ENCODE peak calls at places on chromosomes 5 and 9, in seven cellular contexts. I is CD8-positive, alpha-beta T cell; H is A673; O is mucosa of descending colon; B is fibroblast of villous mesenchyme; C is CD4-positive, CD25-positive, alpha-beta regulatory T cell; P is Karpas-422. D is an unnamed sample.
A peak's percentile ranks its signal among the peaks of the same experiment; 100 is the strongest.

GRCh38 chr5:107799306-107799705 is 128.6 kb upstream of the EFNA5 start:
- DNase-seq in I (no peak), H (no peak), O (no peak), B (no peak), C (no peak), P (no peak), D (no peak)

GRCh38 chr5:141762790-141763368 is 80.8 kb upstream of the ARAP3 start:
- DNase-seq in I (no peak), H (no peak), O (no peak), B (no peak), C (no peak), P (peak; percentile 75), D (no peak)

GRCh38 chr9:127216888-127217217 is 47.7 kb upstream of the GARNL3 start:
- DNase-seq in I (no peak), H (no peak), O (no peak), B (no peak), C (no peak), P (no peak), D (no peak)

GRCh38 chr9:16884952-16885513 is 14.6 kb upstream of the BNC2 start:
- DNase-seq in I (no peak), H (no peak), O (no peak), B (peak; percentile 98), C (no peak), P (no peak), D (peak; percentile 52)

GRCh38 chr9:124259273-124260078 is 1.7 kb downstream of the NEK6 start:
- DNase-seq in I (no peak), H (peak; percentile 81), O (peak; percentile 80), B (peak; percentile 95), C (no peak), P (peak; percentile 78), D (no peak)

GRCh38 chr9:107739601-107740082 is 250.1 kb upstream of the KLF4 start:
- DNase-seq in I (no peak), H (no peak), O (peak; percentile 76), B (peak; percentile 14), C (no peak), P (no peak), D (no peak)

GRCh38 chr5:87195616-87196015 is 72.1 kb upstream of the RASA1 start:
- DNase-seq in I (no peak), H (peak; percentile 30), O (no peak), B (peak; percentile 6), C (no peak), P (no peak), D (no peak)

GRCh38 chr5:62211405-62211804 is 94.6 kb upstream of the KIF2A start:
- DNase-seq in I (no peak), H (no peak), O (no peak), B (no peak), C (no peak), P (no peak), D (no peak)

GRCh38 chr9:86867658-86868313 is 79.5 kb downstream of the GAS1 start:
- DNase-seq in I (no peak), H (peak; percentile 63), O (no peak), B (no peak), C (no peak), P (no peak), D (no peak)

GRCh38 chr9:113987526-113987925 is 90.6 kb downstream of the AMBP start:
- DNase-seq in I (no peak), H (no peak), O (no peak), B (no peak), C (no peak), P (no peak), D (no peak)

GRCh38 chr5:41748631-41749030 is 121.6 kb downstream of the OXCT1 start:
- DNase-seq in I (no peak), H (no peak), O (no peak), B (no peak), C (peak; percentile 34), P (no peak), D (no peak)

GRCh38 chr5:180785794-180786221 is 16.8 kb downstream of the MGAT1 start:
- DNase-seq in I (no peak), H (peak; percentile 7), O (no peak), B (peak; percentile 33), C (no peak), P (no peak), D (no peak)

GRCh38 chr9:125472926-125473701 is 211.5 kb downstream of the GAPVD1 start:
- DNase-seq in I (no peak), H (no peak), O (no peak), B (peak; percentile 93), C (no peak), P (no peak), D (no peak)

GRCh38 chr9:78707481-78707977 is 410.6 kb downstream of the PSAT1 start:
- DNase-seq in I (no peak), H (no peak), O (no peak), B (peak; percentile 17), C (no peak), P (peak; percentile 44), D (no peak)

GRCh38 chr5:35470866-35471265 is 146.8 kb upstream of the SPEF2 start:
- DNase-seq in I (no peak), H (no peak), O (no peak), B (peak; percentile 56), C (no peak), P (no peak), D (no peak)

GRCh38 chr5:72246954-72247442 is 73.0 kb downstream of the MRPS27 start:
- DNase-seq in I (no peak), H (no peak), O (no peak), B (peak; percentile 59), C (no peak), P (no peak), D (no peak)

GRCh38 chr5:1182633-1183423 is 18.6 kb upstream of the SLC6A19 start:
- DNase-seq in I (no peak), H (no peak), O (peak; percentile 71), B (no peak), C (no peak), P (no peak), D (no peak)

GRCh38 chr9:68750179-68750685 is 45.2 kb downstream of the PIP5K1B start:
- DNase-seq in I (no peak), H (no peak), O (no peak), B (no peak), C (no peak), P (no peak), D (no peak)

GRCh38 chr9:120212153-120212852 is 367.7 kb downstream of the CDK5RAP2 start:
- DNase-seq in I (no peak), H (no peak), O (no peak), B (no peak), C (no peak), P (no peak), D (no peak)

GRCh38 chr9:113219186-113219936 is 1.7 kb downstream of the FKBP15 start:
- DNase-seq in I (no peak), H (no peak), O (no peak), B (no peak), C (no peak), P (peak; percentile 77), D (no peak)

GRCh38 chr9:2024888-2025781 is 10.0 kb downstream of the SMARCA2 start:
- DNase-seq in I (no peak), H (no peak), O (no peak), B (peak; percentile 53), C (no peak), P (no peak), D (no peak)

GRCh38 chr9:26462213-26462612 is 430.4 kb downstream of the CAAP1 start:
- DNase-seq in I (no peak), H (peak; percentile 0), O (no peak), B (no peak), C (no peak), P (no peak), D (no peak)

GRCh38 chr9:20529837-20530236 is 92.5 kb downstream of the MLLT3 start:
- DNase-seq in I (no peak), H (no peak), O (no peak), B (no peak), C (peak; percentile 85), P (no peak), D (no peak)

GRCh38 chr9:18490591-18491370 is 16.8 kb downstream of the ADAMTSL1 start:
- DNase-seq in I (no peak), H (no peak), O (no peak), B (peak; percentile 94), C (no peak), P (no peak), D (no peak)
- H3K4me3 ChIP-seq in I (no peak overlapping the region), H (no peak overlapping the region), O (no peak overlapping the region), B (peak overlapping the region; percentile 44), C (no peak overlapping the region), P (no peak overlapping the region), D (no peak overlapping the region)

GRCh38 chr9:89440046-89440445 is 57.9 kb downstream of the SEMA4D start:
- DNase-seq in I (no peak), H (no peak), O (peak; percentile 53), B (no peak), C (no peak), P (no peak), D (no peak)
- H3K4me3 ChIP-seq in I (no peak overlapping the region), H (no peak overlapping the region), O (no peak overlapping the region), B (no peak overlapping the region), C (no peak overlapping the region), P (no peak overlapping the region), D (no peak overlapping the region)

GRCh38 chr9:135920256-135920930 is 13.0 kb upstream of the CAMSAP1 start:
- DNase-seq in I (no peak), H (no peak), O (no peak), B (no peak), C (no peak), P (no peak), D (no peak)

GRCh38 chr9:135920973-135921585 is 13.7 kb upstream of the CAMSAP1 start:
- DNase-seq in I (no peak), H (no peak), O (no peak), B (no peak), C (no peak), P (no peak), D (no peak)

GRCh38 chr9:135923508-135923907 is 16.2 kb upstream of the CAMSAP1 start:
- DNase-seq in I (no peak), H (no peak), O (peak; percentile 17), B (no peak), C (no peak), P (no peak), D (no peak)

GRCh38 chr9:135919318-135919717 is 12.0 kb upstream of the CAMSAP1 start:
- DNase-seq in I (no peak), H (no peak), O (no peak), B (no peak), C (no peak), P (no peak), D (no peak)

GRCh38 chr9:135921749-135922310 is 14.5 kb upstream of the CAMSAP1 start:
- DNase-seq in I (no peak), H (no peak), O (no peak), B (no peak), C (no peak), P (no peak), D (no peak)
- H3K4me3 ChIP-seq in I (no peak overlapping the region), H (no peak overlapping the region), O (no peak overlapping the region), B (no peak overlapping the region), C (no peak overlapping the region), P (no peak overlapping the region), D (no peak overlapping the region)

DNA sequence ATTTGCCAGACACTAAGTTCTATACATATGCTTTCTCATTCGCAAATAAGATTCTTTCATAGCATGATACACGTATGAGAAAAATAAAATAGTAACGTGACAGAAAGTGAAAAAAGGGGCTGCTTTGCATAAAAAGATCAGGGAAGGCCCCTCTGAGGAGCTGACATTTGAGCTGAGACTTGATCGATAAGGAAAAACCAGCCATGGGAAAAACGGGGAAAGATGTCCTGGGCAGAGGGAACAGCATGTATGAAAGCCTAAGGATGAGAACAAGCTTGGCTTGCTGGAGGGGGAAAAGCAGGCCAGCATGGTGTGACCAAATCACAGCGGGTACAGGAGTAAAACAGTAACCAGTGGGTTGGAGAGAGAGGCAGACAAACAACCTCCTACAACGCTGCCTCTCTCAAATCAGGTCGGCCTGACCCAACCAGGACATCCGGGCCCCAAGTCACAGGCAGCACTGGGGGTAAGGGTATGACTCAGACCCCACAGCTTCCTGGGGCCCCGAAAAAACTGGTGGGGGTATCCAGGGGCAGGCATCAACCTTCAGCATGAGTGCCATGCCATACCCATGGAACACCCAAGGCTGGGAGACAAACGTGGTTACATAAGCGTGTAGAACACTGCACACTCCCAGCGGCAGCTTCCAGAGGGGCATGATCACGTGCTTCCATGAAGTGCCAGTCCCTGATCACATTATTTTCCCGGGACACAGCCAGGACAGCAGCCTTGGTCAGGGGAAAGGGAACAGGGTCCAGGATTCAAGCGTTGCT is 2.2 kb downstream of the TNIP1 start:
- DNase-seq in I (peak; percentile 55), H (no peak), O (peak; percentile 79), B (no peak), C (peak; percentile 89), P (peak; percentile 72), D (no peak)
- H3K4me3 ChIP-seq in I (peak overlapping the region; percentile 25), H (no peak overlapping the region), O (no peak overlapping the region), B (no peak overlapping the region), C (peak overlapping the region; percentile 99), P (peak overlapping the region; percentile 94), D (no peak overlapping the region)